ENCODE peak calls at places on chromosome 9, in four cellular contexts. One of them, this sample, is unnamed.

GRCh38 chr9:132054024-132054423 is 25.6 kb downstream of the MED27 start:
- DNase-seq in K562: peak; percentile 38
- DNase-seq in HepG2: no peak
- DNase-seq in WTC11: peak; percentile 24
- DNase-seq in this sample: no peak

GRCh38 chr9:135665795-135666189 is 2.7 kb downstream of the LCN9 start:
- DNase-seq in WTC11: no peak
- DNase-seq in HepG2: no peak
- DNase-seq in K562: no peak
- DNase-seq in this sample: no peak

GRCh38 chr9:99870126-99870525 is 36.3 kb upstream of the STX17 start:
- DNase-seq in WTC11: no peak
- DNase-seq in HepG2: no peak
- DNase-seq in K562: no peak
- DNase-seq in this sample: no peak

GRCh38 chr9:137786511-137786920 is 91.1 kb upstream of the CACNA1B start:
- DNase-seq in HepG2: no peak
- DNase-seq in K562: no peak
- DNase-seq in WTC11: no peak
- DNase-seq in this sample: no peak

GRCh38 chr9:135224286-135224871 is 136.9 kb downstream of the OLFM1 start:
- DNase-seq in HepG2: no peak
- DNase-seq in K562: no peak
- DNase-seq in WTC11: no peak
- DNase-seq in this sample: no peak

GRCh38 chr9:122538757-122539156 is 11.7 kb upstream of the OR1N1 start:
- DNase-seq in K562: no peak
- DNase-seq in WTC11: no peak
- DNase-seq in HepG2: no peak
- DNase-seq in this sample: no peak

GRCh38 chr9:122819791-122820489 is 8.4 kb downstream of the PDCL start:
- DNase-seq in WTC11: no peak
- DNase-seq in K562: no peak
- DNase-seq in HepG2: no peak
- DNase-seq in this sample: no peak

GRCh38 chr9:114616684-114617520 is 5.8 kb downstream of the TMEM268 start:
- DNase-seq in K562: peak; percentile 76
- DNase-seq in HepG2: no peak
- DNase-seq in WTC11: no peak
- DNase-seq in this sample: peak; percentile 72

GRCh38 chr9:128634111-128634510 is 22.5 kb downstream of the DYNC2I2 start:
- DNase-seq in HepG2: no peak
- DNase-seq in K562: no peak
- DNase-seq in WTC11: no peak
- DNase-seq in this sample: no peak

GRCh38 chr9:133331221-133331620 is 4.8 kb downstream of the SURF6 start:
- DNase-seq in WTC11: no peak
- DNase-seq in HepG2: no peak
- DNase-seq in K562: no peak
- DNase-seq in this sample: no peak

GRCh38 chr9:93256878-93257807 is 73.2 kb downstream of the WNK2 start:
- DNase-seq in K562: no peak
- DNase-seq in HepG2: no peak
- DNase-seq in WTC11: no peak
- DNase-seq in this sample: no peak

GRCh38 chr9:134891016-134891589 is 10.5 kb downstream of the FCN2 start:
- DNase-seq in K562: peak; percentile 29
- DNase-seq in WTC11: peak; percentile 3
- DNase-seq in HepG2: no peak
- DNase-seq in this sample: no peak

GRCh38 chr9:78021692-78022091 is 9.9 kb downstream of the GNAQ start:
- DNase-seq in K562: peak; percentile 16
- DNase-seq in HepG2: no peak
- DNase-seq in WTC11: no peak
- DNase-seq in this sample: no peak

GRCh38 chr9:87613265-87614111 is 112.4 kb upstream of the CTSL start:
- DNase-seq in HepG2: peak; percentile 96
- DNase-seq in K562: no peak
- DNase-seq in WTC11: no peak
- DNase-seq in this sample: peak; percentile 21

GRCh38 chr9:90142580-90142979 is 500.0 kb downstream of the DIRAS2 start:
- DNase-seq in K562: peak; percentile 5
- DNase-seq in WTC11: peak; percentile 48
- DNase-seq in HepG2: peak; percentile 35
- DNase-seq in this sample: no peak

GRCh38 chr9:93452710-93453046 is 703 bp downstream of the FAM120AOS start:
- DNase-seq in WTC11: no peak
- DNase-seq in HepG2: no peak
- DNase-seq in K562: no peak
- DNase-seq in this sample: no peak

GRCh38 chr9:38008168-38009034 is 60.6 kb downstream of the SHB start:
- DNase-seq in K562: peak; percentile 53
- DNase-seq in WTC11: peak; percentile 34
- DNase-seq in HepG2: peak; percentile 76
- DNase-seq in this sample: peak; percentile 56

GRCh38 chr9:17024129-17024528 is 110.7 kb upstream of the CNTLN start:
- DNase-seq in K562: no peak
- DNase-seq in WTC11: no peak
- DNase-seq in HepG2: no peak
- DNase-seq in this sample: no peak

GRCh38 chr9:17021379-17021970 is 113.4 kb upstream of the CNTLN start:
- DNase-seq in HepG2: no peak
- DNase-seq in K562: no peak
- DNase-seq in WTC11: no peak
- DNase-seq in this sample: no peak

GRCh38 chr9:17018001-17018491 is 116.8 kb upstream of the CNTLN start:
- DNase-seq in WTC11: no peak
- DNase-seq in HepG2: no peak
- DNase-seq in K562: no peak
- DNase-seq in this sample: no peak

GRCh38 chr9:17019398-17019797 is 115.4 kb upstream of the CNTLN start:
- DNase-seq in WTC11: no peak
- DNase-seq in K562: no peak
- DNase-seq in HepG2: no peak
- DNase-seq in this sample: no peak

GRCh38 chr9:17018540-17019196 is 116.2 kb upstream of the CNTLN start:
- DNase-seq in HepG2: no peak
- DNase-seq in K562: no peak
- DNase-seq in WTC11: no peak
- DNase-seq in this sample: no peak
- TF ChIP-seq ESRRA in HepG2: no peak
- TF ChIP-seq ESRRA in K562: no peak
- TF ChIP-seq ESRRA in WTC11: no peak
- TF ChIP-seq ESRRA in this sample: no peak

DNA sequence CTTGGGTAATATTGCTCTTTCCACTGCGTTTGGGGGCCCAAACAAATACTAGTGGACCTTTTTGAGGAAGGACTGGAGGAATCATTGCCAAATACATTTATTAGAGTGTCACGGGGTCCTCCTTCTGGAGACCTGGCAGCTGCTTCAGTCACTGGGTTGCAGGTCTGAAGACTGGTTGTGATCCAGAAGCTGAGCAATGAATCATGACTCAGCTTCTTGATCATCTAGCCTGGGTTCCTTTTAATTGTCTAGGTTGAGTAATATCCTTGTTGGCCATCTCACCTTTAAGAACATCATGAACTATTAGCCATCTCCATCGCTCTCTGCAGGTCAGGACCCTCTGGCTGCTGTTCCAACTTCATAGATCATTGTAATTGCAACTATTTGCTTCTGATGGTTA is 15.4 kb upstream of the UBAP1 start:
- DNase-seq in HepG2: no peak
- DNase-seq in K562: no peak
- DNase-seq in WTC11: no peak
- DNase-seq in this sample: no peak
- TF ChIP-seq ETV6 in HepG2: no peak
- TF ChIP-seq ETV6 in K562: no peak
- TF ChIP-seq ETV6 in WTC11: no peak
- TF ChIP-seq ETV6 in this sample: no peak

GRCh38 chr9:81690251-81690851 is 1.0 kb upstream of the TLE1 start:
- DNase-seq in K562: no peak
- DNase-seq in HepG2: no peak
- DNase-seq in WTC11: peak; percentile 46
- DNase-seq in this sample: no peak

GRCh38 chr9:81685763-81686613 is 3.4 kb downstream of the TLE1 start:
- DNase-seq in HepG2: peak; percentile 46
- DNase-seq in K562: no peak
- DNase-seq in WTC11: no peak
- DNase-seq in this sample: no peak

GRCh38 chr9:81689343-81690175 is at the start of gene TLE1:
- DNase-seq in K562: no peak
- DNase-seq in WTC11: peak; percentile 100
- DNase-seq in HepG2: peak; percentile 98
- DNase-seq in this sample: peak; percentile 20

GRCh38 chr9:81686614-81687520 is 2.5 kb downstream of the TLE1 start:
- DNase-seq in HepG2: peak; percentile 100
- DNase-seq in K562: no peak
- DNase-seq in WTC11: peak; percentile 84
- DNase-seq in this sample: no peak

GRCh38 chr9:81687521-81688261 is 1.7 kb downstream of the TLE1 start:
- DNase-seq in WTC11: peak; percentile 86
- DNase-seq in K562: no peak
- DNase-seq in HepG2: peak; percentile 40
- DNase-seq in this sample: no peak
- TF ChIP-seq ESRRA in WTC11: no peak
- TF ChIP-seq ESRRA in K562: no peak
- TF ChIP-seq ESRRA in HepG2: no peak
- TF ChIP-seq ESRRA in this sample: no peak

GRCh38 chr9:94780516-94780950 is 54.0 kb downstream of the AOPEP start:
- DNase-seq in K562: no peak
- DNase-seq in HepG2: no peak
- DNase-seq in WTC11: no peak
- DNase-seq in this sample: no peak
- TF ChIP-seq ETV6 in K562: no peak
- TF ChIP-seq ETV6 in HepG2: no peak
- TF ChIP-seq ETV6 in WTC11: no peak
- TF ChIP-seq ETV6 in this sample: no peak